ENCODE peak calls at places on chromosomes 6 and 20, in six cellular contexts. N is non-pigmented ciliary epithelial cell; Q is endothelial cell; E is astrocyte of the spinal cord; L is bronchial epithelial cell; F is CD4-positive, alpha-beta T cell. S is an unnamed sample.

GRCh38 chr6:169663468-169663867 is 38.4 kb downstream of the WDR27 start:
- DNase-seq in E (no peak), N (no peak), L (no peak), Q (no peak), F (no peak), S (no peak)

GRCh38 chr6:136067731-136068341 is 182.3 kb downstream of the MTFR2 start:
- DNase-seq in Q (peak; percentile 9), F (no peak), L (peak; percentile 90), E (peak; percentile 55), N (no peak), S (peak; percentile 98)

GRCh38 chr6:161272600-161273355 is 1.1 kb downstream of the AGPAT4 start:
- DNase-seq in F (no peak), Q (peak; percentile 58), L (peak; percentile 53), E (peak; percentile 71), N (no peak), S (no peak)

GRCh38 chr6:7200598-7201443 is 93.1 kb downstream of the RREB1 start:
- DNase-seq in L (peak; percentile 96), F (no peak), Q (no peak), N (no peak), E (no peak), S (no peak)

GRCh38 chr6:166381733-166382499 is 824 bp downstream of the MPC1 start:
- DNase-seq in E (peak; percentile 41), L (peak; percentile 50), N (no peak), Q (peak; percentile 75), F (peak; percentile 50), S (peak; percentile 18)

GRCh38 chr20:36270744-36271638 is 34.7 kb downstream of the AAR2 start:
- DNase-seq in N (no peak), F (no peak), E (no peak), L (no peak), Q (peak; percentile 40), S (no peak)

GRCh38 chr20:52411611-52412010 is 220.0 kb upstream of the ZFP64 start:
- DNase-seq in F (no peak), E (no peak), Q (no peak), N (no peak), L (no peak), S (no peak)

GRCh38 chr6:2396856-2397640 is 151.6 kb upstream of the GMDS start:
- DNase-seq in Q (no peak), N (no peak), F (no peak), E (peak; percentile 73), L (no peak), S (peak; percentile 26)

GRCh38 chr6:141685416-141685815 is 447.3 kb upstream of the GJE1 start:
- DNase-seq in L (peak; percentile 11), N (no peak), E (no peak), Q (no peak), F (no peak), S (no peak)

GRCh38 chr6:118758942-118759341 is 107.6 kb upstream of the CEP85L start:
- DNase-seq in N (no peak), F (no peak), Q (no peak), E (no peak), L (no peak), S (no peak)

S was measured in epithelial cell of proximal tubule.